ENCODE peak calls at places on chromosomes 16 and 17, in nine cellular contexts. Q is CD8-positive, alpha-beta memory T cell; H is body of pancreas; G is EL; T is heart right ventricle; L is pancreas; Y is uterus; K is MV-4-11; U is ELR. X is an unnamed sample.

GRCh38 chr17:50950002-50950877 is 84.1 kb upstream of the TOB1 start:
- DNase-seq in K (peak), H (peak), Y (peak), G (peak), L (peak), U (peak), T (peak), Q (peak), X (peak)

GRCh38 chr17:81967533-81968395 is 6.8 kb upstream of the NOTUM start:
- DNase-seq in K (peak), G (peak), H (peak), L (peak), T (peak), Q (peak), U (peak), Y (peak), X (peak)

GRCh38 chr17:81120149-81120484 is 45.2 kb upstream of the PVALEF start:
- DNase-seq in K (no peak), G (no peak), U (no peak), Q (no peak), H (no peak), Y (no peak), T (no peak), L (no peak), X (no peak)

GRCh38 chr16:79931721-79932120 is 331.2 kb upstream of the MAF start:
- DNase-seq in U (no peak), H (no peak), K (no peak), Y (no peak), Q (no peak), T (no peak), L (no peak), G (no peak), X (no peak)

GRCh38 chr17:35947156-35947585 is 3.7 kb upstream of the LYZL6 start:
- DNase-seq in K (peak), G (peak), T (peak), U (peak), L (no peak), Y (peak), Q (peak), H (peak), X (peak)

GRCh38 chr17:76884995-76885896 is 17.0 kb downstream of the MGAT5B start:
- DNase-seq in G (no peak), T (no peak), K (no peak), Q (no peak), U (no peak), L (peak), H (no peak), Y (no peak), X (no peak)

GRCh38 chr17:352421-353212 is at the start of gene RPH3AL:
- DNase-seq in L (peak), G (no peak), Y (no peak), U (no peak), K (peak), T (peak), Q (no peak), H (peak), X (peak)

GRCh38 chr16:69111831-69112230 is 6.4 kb downstream of the HAS3 start:
- DNase-seq in Y (no peak), H (no peak), Q (no peak), U (no peak), K (no peak), L (no peak), T (no peak), G (no peak), X (no peak)

GRCh38 chr16:83609178-83609577 is 198.6 kb upstream of the HSBP1 start:
- DNase-seq in U (no peak), Y (no peak), K (no peak), H (no peak), G (peak), L (no peak), Q (no peak), T (no peak), X (peak)

GRCh38 chr17:75688209-75688771 is 21.2 kb downstream of the SAP30BP start:
- DNase-seq in Q (no peak), T (no peak), H (no peak), G (no peak), L (peak), U (no peak), K (peak), Y (no peak), X (no peak)

GRCh38 chr17:28570716-28571254 is 539 bp downstream of the PIGS start:
- DNase-seq in L (no peak), G (peak), K (no peak), H (no peak), Y (no peak), T (no peak), Q (peak), U (peak), X (no peak)

GRCh38 chr17:29571883-29572681 is 3.6 kb downstream of the TP53I13 start:
- DNase-seq in Q (no peak), U (no peak), Y (peak), L (peak), K (no peak), T (peak), H (peak), G (no peak), X (no peak)

GRCh38 chr17:43171761-43172487 is 910 bp downstream of the NBR1 start:
- DNase-seq in G (peak), U (peak), T (peak), H (peak), L (no peak), Y (no peak), Q (no peak), K (peak), X (no peak)

GRCh38 chr16:66473654-66474519 is 46.8 kb downstream of the BEAN1 start:
- DNase-seq in Y (no peak), G (peak), T (no peak), L (no peak), U (peak), Q (no peak), H (no peak), K (no peak), X (no peak)

GRCh38 chr16:1102921-1103648 is 7.0 kb upstream of the C1QTNF8 start:
- DNase-seq in Y (peak), T (peak), L (no peak), H (peak), Q (peak), U (peak), G (peak), K (no peak), X (peak)

GRCh38 chr16:12122202-12122601 is 145.7 kb downstream of the SNX29 start:
- DNase-seq in Y (no peak), L (no peak), T (no peak), Q (no peak), U (no peak), H (no peak), K (no peak), G (no peak), X (no peak)

GRCh38 chr16:27226476-27226875 is 23.1 kb downstream of the KDM8 start:
- DNase-seq in Y (no peak), Q (no peak), L (peak), G (no peak), H (no peak), K (no peak), T (no peak), U (no peak), X (no peak)

GRCh38 chr17:40032322-40033320 is 17.4 kb downstream of the CSF3 start:
- DNase-seq in U (no peak), T (peak), G (no peak), H (peak), K (no peak), L (peak), Y (no peak), Q (no peak), X (no peak)

GRCh38 chr17:30552994-30553565 is 75.9 kb downstream of the GOSR1 start:
- DNase-seq in T (no peak), G (no peak), L (no peak), H (no peak), K (no peak), Q (no peak), U (no peak), Y (no peak), X (no peak)

GRCh38 chr17:75393523-75394331 is 11.8 kb downstream of the GRB2 start:
- DNase-seq in G (peak), T (peak), Q (peak), U (peak), Y (peak), L (peak), K (peak), H (peak), X (peak)

GRCh38 chr17:14276535-14277250 is 24.2 kb upstream of the HS3ST3B1 start:
- DNase-seq in Q (no peak), G (no peak), T (no peak), Y (no peak), H (no peak), U (no peak), L (no peak), K (no peak), X (no peak)

GRCh38 chr17:76373481-76373825 is 11.0 kb upstream of the SPHK1 start:
- DNase-seq in K (no peak), T (no peak), H (no peak), Y (no peak), G (no peak), U (no peak), Q (no peak), L (no peak), X (no peak)

GRCh38 chr17:75970011-75970523 is 8.9 kb downstream of the ACOX1 start:
- DNase-seq in K (peak), U (peak), Y (no peak), G (peak), H (no peak), T (no peak), Q (no peak), L (no peak), X (no peak)

GRCh38 chr16:31696968-31697743 is 169.5 kb downstream of the AHSP start:
- DNase-seq in K (peak), G (peak), Y (no peak), L (no peak), T (no peak), Q (no peak), U (peak), H (no peak), X (no peak)

GRCh38 chr17:64216030-64216384 is 47.1 kb downstream of the TEX2 start:
- DNase-seq in T (no peak), Y (no peak), G (peak), L (no peak), U (no peak), Q (no peak), H (no peak), K (no peak), X (no peak)

GRCh38 chr17:51056813-51057510 is 63.7 kb downstream of the SPAG9 start:
- DNase-seq in Q (no peak), Y (peak), U (peak), H (peak), K (peak), G (peak), L (no peak), T (peak), X (no peak)

GRCh38 chr17:69878661-69879060 is 196.4 kb upstream of the KCNJ16 start:
- DNase-seq in K (no peak), Q (no peak), H (no peak), G (peak), T (no peak), U (peak), Y (no peak), L (no peak), X (no peak)

GRCh38 chr17:7119314-7119713 is 4.7 kb upstream of the ASGR2 start:
- DNase-seq in H (no peak), T (no peak), K (peak), L (no peak), U (no peak), G (no peak), Y (no peak), Q (no peak), X (no peak)

GRCh38 chr16:1081734-1082265 is 9.3 kb downstream of the SSTR5 start:
- DNase-seq in K (no peak), U (no peak), Y (no peak), T (no peak), H (no peak), Q (no peak), G (no peak), L (no peak), X (no peak)

GRCh38 chr17:76872874-76873221 is 4.6 kb downstream of the MGAT5B start:
- DNase-seq in G (no peak), U (no peak), K (no peak), T (no peak), H (no peak), L (no peak), Q (no peak), Y (no peak), X (no peak)

GRCh38 chr17:66707051-66707450 is 127.9 kb upstream of the CACNG5 start:
- DNase-seq in T (no peak), L (no peak), H (no peak), Y (no peak), U (no peak), K (no peak), G (no peak), Q (no peak), X (no peak)